ENCODE peak calls at places on chromosomes 11 and 22, in four cellular contexts. C is tibial nerve, R is IMR-90, H is pancreas. Y is an unnamed sample. For H3K4me1, the result is how much of the 10 kb centered on the place peaks cover.

GRCh38 chr11:94417386-94417987 is 16.3 kb upstream of the GPR83 start:
- DNase-seq in C (peak), R (peak), H (no peak), Y (no peak)

GRCh38 chr11:79794484-79795393 is 353.9 kb upstream of the TENM4 start:
- DNase-seq in C (no peak), R (no peak), H (no peak), Y (no peak)

GRCh38 chr11:33622231-33622630 is 78.4 kb downstream of the C11orf91 start:
- DNase-seq in C (no peak), R (peak), H (no peak), Y (no peak)

GRCh38 chr11:2483426-2483825 is 38.6 kb downstream of the KCNQ1 start:
- DNase-seq in C (no peak), R (no peak), H (no peak), Y (no peak)

GRCh38 chr11:66069715-66070603 is at the start of gene PACS1:
- DNase-seq in C (peak), R (peak), H (peak), Y (peak)

GRCh38 chr11:15035283-15035682 is 38.1 kb upstream of the CALCB start:
- DNase-seq in C (no peak), R (no peak), H (no peak), Y (no peak)

GRCh38 chr11:70535191-70535971 is 137.1 kb downstream of the CTTN start:
- DNase-seq in C (no peak), R (no peak), H (no peak), Y (peak)

GRCh38 chr22:20549232-20549841 is 41.9 kb downstream of the MED15 start:
- DNase-seq in C (no peak), R (no peak), H (no peak), Y (no peak)

GRCh38 chr11:45041556-45041955 is 90.9 kb upstream of the TP53I11 start:
- DNase-seq in C (no peak), R (no peak), H (no peak), Y (no peak)

GRCh38 chr22:42376721-42377177 is 55.5 kb downstream of the NFAM1 start:
- DNase-seq in C (peak), R (peak), H (no peak), Y (no peak)

GRCh38 chr11:103338621-103339484 is 229.6 kb downstream of the DYNC2H1 start:
- DNase-seq in C (no peak), R (peak), H (no peak), Y (no peak)

GRCh38 chr11:116563028-116563712 is 209.6 kb downstream of the BUD13 start:
- DNase-seq in C (no peak), R (peak), H (peak), Y (no peak)

GRCh38 chr22:37273126-37273845 is 9.0 kb upstream of the CYTH4 start:
- DNase-seq in C (no peak), R (peak), H (no peak), Y (peak)

GRCh38 chr22:32333141-32333768 is 24.4 kb upstream of the RFPL3 start:
- DNase-seq in C (no peak), R (no peak), H (no peak), Y (no peak)

GRCh38 chr11:110433393-110434333 is 3.9 kb downstream of the FDX1 start:
- DNase-seq in C (no peak), R (peak), H (no peak), Y (no peak)

GRCh38 chr11:15819679-15820286 is 536.6 kb downstream of the SOX6 start:
- DNase-seq in C (peak), R (peak), H (peak), Y (peak)

GRCh38 chr22:19868773-19869471 is 14.2 kb upstream of the GNB1L start:
- DNase-seq in C (peak), R (no peak), H (peak), Y (no peak)

DNA sequence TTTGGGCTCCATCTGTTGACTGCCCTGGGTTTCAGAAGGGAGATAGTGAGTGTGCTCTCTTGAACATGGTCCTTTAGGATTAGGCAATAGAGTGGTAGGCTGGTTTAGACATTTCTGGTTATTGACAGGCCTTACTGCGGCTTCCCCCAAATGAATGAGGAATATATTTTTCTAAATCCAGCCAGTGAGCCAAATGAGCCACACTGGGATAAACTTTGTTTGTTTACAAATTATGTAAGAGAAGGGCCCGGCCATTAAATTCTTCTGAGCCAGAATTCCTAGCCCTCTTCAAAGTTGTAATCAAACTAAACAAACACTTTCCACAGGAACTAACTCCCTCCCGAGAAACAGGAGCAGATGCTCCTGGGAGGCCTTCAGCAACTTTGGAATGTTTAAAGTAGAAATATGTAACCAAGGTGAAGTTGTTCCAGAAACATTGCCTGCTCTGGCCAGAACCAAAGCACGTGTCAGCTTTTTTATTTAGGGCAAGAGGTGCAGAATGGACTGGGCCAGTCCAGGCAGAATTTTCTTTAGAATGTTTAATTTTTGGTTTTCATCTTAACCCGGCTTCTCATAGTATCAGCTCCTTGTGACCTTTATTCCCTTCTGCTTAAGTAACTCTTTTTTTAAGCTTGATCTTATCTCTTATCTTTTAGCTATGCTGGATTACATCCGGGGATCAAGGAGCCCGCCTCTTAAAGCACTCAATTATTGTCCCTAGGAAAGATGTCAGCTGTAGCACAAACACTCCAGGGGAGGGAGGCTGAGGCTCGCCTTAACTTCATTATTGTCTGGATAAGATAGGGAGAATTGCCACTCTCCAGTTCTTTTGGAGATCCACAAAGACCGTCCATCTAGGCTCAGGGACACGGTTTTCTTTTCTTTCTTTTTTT is 28.7 kb downstream of the ZNRF3 start:
- DNase-seq in C (no peak), R (peak), H (no peak), Y (peak)
- H3K4me1 ChIP-seq in C (under half), R (under half), H (under half), Y (under half)

DNA sequence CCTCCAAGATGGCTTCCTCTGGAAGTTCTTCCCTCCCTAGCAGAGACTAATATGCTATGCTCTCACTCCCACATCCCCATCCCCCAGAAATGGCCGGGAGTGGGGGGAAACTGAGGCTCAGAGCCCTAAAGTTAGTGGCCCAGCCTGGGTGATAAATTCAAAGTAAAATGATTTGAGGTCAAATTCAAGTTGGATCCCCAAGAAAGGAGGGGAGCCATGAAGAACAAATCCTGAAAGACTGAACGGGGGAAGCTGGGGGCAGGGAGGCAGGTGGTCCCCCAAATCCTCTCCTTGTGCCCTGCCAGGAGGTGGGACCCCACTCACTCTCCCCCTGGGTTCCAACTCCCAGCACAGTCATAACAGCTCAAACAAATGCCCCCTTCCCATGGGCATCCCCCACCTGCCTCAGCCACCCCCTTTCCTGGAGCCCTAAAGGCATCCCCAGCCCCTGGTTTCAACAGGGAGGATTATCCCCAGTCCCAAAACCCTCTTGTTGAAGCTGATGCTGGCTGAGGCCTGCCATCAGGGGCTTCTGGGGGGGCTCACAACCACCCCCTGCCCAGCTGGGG is 1.1 kb downstream of the CBX6 start:
- DNase-seq in C (no peak), R (no peak), H (no peak), Y (no peak)
- H3K27ac ChIP-seq in C (peak), R (peak), H (peak), Y (no peak)

DNA sequence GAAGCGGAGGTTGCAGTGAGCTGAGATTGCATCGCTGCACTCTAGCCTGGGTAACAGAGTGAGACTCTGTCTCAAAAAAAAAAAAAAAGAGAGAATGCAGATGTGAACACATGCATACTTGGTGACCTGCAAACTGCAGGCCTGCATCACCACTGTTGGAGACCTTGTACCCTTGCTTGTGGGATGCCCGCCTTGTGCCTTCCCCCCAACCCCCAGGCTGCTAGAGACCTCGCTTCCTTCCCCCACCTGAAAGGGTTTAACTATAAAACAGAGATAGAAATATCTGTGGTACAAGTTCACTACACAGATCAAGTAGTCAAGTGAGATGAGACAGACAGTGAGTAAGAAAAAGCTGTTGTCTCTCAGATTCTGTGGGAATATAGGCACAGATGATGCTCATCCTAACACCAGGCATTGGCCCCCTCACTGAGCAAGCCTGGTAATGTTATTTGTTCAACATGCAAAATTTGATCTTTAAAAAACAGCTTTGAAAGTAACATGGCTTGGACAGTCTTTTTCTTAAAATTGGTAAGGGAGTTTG is 32.3 kb downstream of the TNRC6B start:
- DNase-seq in C (no peak), R (no peak), H (no peak), Y (no peak)
- H3K4me1 ChIP-seq in C (under half), R (under half), H (under half), Y (under half)

DNA sequence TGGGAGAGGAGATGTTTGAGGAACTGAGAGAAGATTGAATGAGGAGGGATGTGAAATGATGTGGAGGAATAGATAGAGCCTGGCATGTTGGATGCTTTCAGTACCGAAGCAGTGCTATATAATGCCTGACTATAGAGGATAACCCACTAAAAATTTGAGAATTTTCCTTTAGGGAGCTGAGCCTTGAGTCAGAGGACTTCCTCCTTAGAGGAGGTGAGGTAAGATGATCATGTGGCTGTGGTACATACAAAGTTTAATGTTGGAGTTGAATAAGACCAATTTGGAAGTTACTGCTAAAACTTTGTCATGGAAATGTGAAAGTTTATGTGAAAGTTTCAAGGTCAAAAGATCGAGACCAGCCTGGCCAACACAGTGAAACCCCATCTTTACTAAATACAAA is 66.9 kb downstream of the YAP1 start:
- DNase-seq in C (no peak), R (peak), H (no peak), Y (no peak)
- H3K27ac ChIP-seq in C (no peak), R (peak), H (no peak), Y (no peak)

GRCh38 chr11:114153224-114153623 is 93.7 kb downstream of the ZBTB16 start:
- DNase-seq in C (no peak), R (no peak), H (no peak), Y (no peak)

GRCh38 chr11:114155116-114155515 is 95.6 kb downstream of the ZBTB16 start:
- DNase-seq in C (no peak), R (no peak), H (no peak), Y (no peak)

GRCh38 chr11:114156131-114156581 is 96.6 kb downstream of the ZBTB16 start:
- DNase-seq in C (no peak), R (no peak), H (no peak), Y (no peak)

GRCh38 chr11:114152785-114153184 is 93.3 kb downstream of the ZBTB16 start:
- DNase-seq in C (no peak), R (no peak), H (no peak), Y (no peak)

GRCh38 chr11:114154271-114155047 is 94.9 kb downstream of the ZBTB16 start:
- DNase-seq in C (peak), R (no peak), H (no peak), Y (no peak)
- H3K4me1 ChIP-seq in C (under half), R (under half), H (under half), Y (under half)

GRCh38 chr11:72885853-72886252 is 71.6 kb downstream of the ATG16L2 start:
- DNase-seq in C (no peak), R (no peak), H (no peak), Y (no peak)
- H3K27ac ChIP-seq in C (no peak), R (no peak), H (no peak), Y (no peak)

DNA sequence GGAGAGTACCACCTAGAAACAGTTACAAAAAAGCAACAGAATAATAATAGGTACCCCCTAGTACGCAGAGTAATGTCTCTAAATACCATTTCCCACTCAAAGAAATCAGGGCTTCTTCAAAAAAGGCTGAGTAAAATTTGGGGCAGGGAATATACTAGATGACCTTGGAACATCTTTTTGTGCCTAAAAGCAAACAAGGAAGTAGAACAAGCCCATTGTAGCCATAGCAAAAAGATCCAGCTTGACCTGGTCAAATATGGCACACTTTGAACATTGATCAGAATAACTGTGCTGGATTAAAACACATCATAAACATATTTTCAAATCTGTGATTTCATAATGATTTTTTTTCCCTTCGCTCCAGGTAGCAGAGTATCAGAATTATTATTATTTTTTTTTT is 91.5 kb downstream of the YAP1 start:
- DNase-seq in C (no peak), R (no peak), H (no peak), Y (no peak)
- H3K4me1 ChIP-seq in C (under half), R (under half), H (under half), Y (under half)

DNA sequence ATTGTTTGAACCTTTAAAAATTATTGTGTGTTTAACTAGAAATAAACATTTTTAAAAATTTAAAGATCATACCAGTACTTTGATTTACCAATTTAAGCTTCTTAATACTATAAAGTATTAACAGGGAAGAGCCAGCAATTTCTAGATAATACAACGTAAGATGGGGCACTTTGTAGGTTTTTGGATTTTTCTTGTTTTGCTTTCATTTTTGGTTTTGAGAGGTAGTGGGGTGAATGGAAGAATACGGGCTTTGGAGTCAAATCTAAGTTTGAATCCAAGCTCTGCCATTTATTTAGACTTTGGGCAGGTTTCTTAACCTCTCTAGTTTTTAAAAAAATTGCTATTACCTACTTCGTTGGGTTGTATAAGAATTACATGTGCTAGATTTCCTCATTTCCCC is 44.9 kb downstream of the CSTPP1 start:
- DNase-seq in C (no peak), R (no peak), H (no peak), Y (no peak)
- H3K27ac ChIP-seq in C (no peak), R (no peak), H (no peak), Y (no peak)

DNA sequence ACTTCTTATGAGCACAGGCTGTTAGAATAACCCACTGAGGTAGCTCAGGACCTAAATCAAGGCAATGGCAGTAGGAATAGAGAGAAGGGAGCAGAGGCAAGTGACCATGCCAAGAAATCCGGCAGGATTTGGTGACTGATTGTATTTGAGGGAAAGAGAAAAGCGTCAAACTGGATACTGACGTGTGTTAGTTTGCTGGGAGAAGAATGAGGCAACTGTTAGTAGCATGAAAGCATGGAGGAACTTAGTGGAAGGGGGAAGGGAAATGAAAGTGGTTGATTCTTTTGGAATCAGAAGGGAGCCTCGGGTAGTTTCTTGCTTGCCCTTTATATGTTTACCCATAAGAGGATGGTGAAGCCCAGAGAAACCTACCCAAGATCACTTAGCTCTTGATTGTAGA is 8.3 kb downstream of the PPFIBP2 start:
- DNase-seq in C (no peak), R (no peak), H (no peak), Y (no peak)
- H3K4me1 ChIP-seq in C (under half), R (under half), H (under half), Y (under half)

GRCh38 chr11:75339685-75340409 is 11.6 kb downstream of the ARRB1 start:
- DNase-seq in C (no peak), R (no peak), H (peak), Y (no peak)

GRCh38 chr11:75341583-75341982 is 9.9 kb downstream of the ARRB1 start:
- DNase-seq in C (no peak), R (no peak), H (no peak), Y (no peak)

GRCh38 chr11:75344186-75344585 is 7.3 kb downstream of the ARRB1 start:
- DNase-seq in C (no peak), R (no peak), H (peak), Y (no peak)

GRCh38 chr11:75342966-75343870 is 8.2 kb downstream of the ARRB1 start:
- DNase-seq in C (no peak), R (peak), H (peak), Y (no peak)

GRCh38 chr11:75342231-75342918 is 9.1 kb downstream of the ARRB1 start:
- DNase-seq in C (no peak), R (no peak), H (no peak), Y (no peak)
- H3K27ac ChIP-seq in C (no peak), R (no peak), H (peak), Y (no peak)

Y was measured in SJSA1.